ENCODE peak calls at places on chromosome 11, in seven cellular contexts. P is A549, L is mesothelial cell of epicardium, W is HCT116, H is prostate gland, E is endothelial cell, Q is DND-41. U is an unnamed sample.
A peak's percentile ranks its signal among the peaks of the same experiment; 100 is the strongest.

GRCh38 chr11:46611526-46612304 is 5.3 kb downstream of the HARBI1 start:
- DNase-seq in P (no peak), L (no peak), W (no peak), H (no peak), E (no peak), Q (no peak), U (no peak)

GRCh38 chr11:87223816-87224215 is 186.1 kb downstream of the TMEM135 start:
- DNase-seq in P (no peak), L (no peak), W (no peak), H (no peak), E (no peak), Q (no peak), U (no peak)

GRCh38 chr11:72534859-72535547 is 100.7 kb upstream of the CLPB start:
- DNase-seq in P (peak; percentile 11), L (no peak), W (peak; percentile 10), H (no peak), E (no peak), Q (no peak), U (no peak)

GRCh38 chr11:14347991-14348390 is 11.0 kb downstream of the RRAS2 start:
- DNase-seq in P (no peak), L (no peak), W (no peak), H (no peak), E (no peak), Q (no peak), U (no peak)

GRCh38 chr11:12524865-12525264 is 147.5 kb downstream of the PARVA start:
- DNase-seq in P (no peak), L (no peak), W (no peak), H (no peak), E (no peak), Q (no peak), U (no peak)

GRCh38 chr11:64226507-64227051 is 505 bp downstream of the NUDT22 start:
- DNase-seq in P (no peak), L (no peak), W (no peak), H (no peak), E (no peak), Q (peak; percentile 79), U (no peak)

GRCh38 chr11:102573851-102574250 is 43.3 kb upstream of the MMP7 start:
- DNase-seq in P (peak; percentile 34), L (no peak), W (no peak), H (no peak), E (no peak), Q (no peak), U (peak; percentile 41)

GRCh38 chr11:643366-643765 is 6.3 kb downstream of the DRD4 start:
- DNase-seq in P (no peak), L (no peak), W (no peak), H (no peak), E (no peak), Q (no peak), U (no peak)

GRCh38 chr11:83192846-83193245 is 666 bp upstream of the ANKRD42 start:
- DNase-seq in P (no peak), L (no peak), W (no peak), H (no peak), E (no peak), Q (no peak), U (peak; percentile 41)

GRCh38 chr11:117185739-117186430 is 7.3 kb downstream of the SIDT2 start:
- DNase-seq in P (no peak), L (no peak), W (no peak), H (no peak), E (no peak), Q (no peak), U (no peak)

GRCh38 chr11:62732830-62733229 is 4.5 kb downstream of the TTC9C start:
- DNase-seq in P (peak; percentile 56), L (no peak), W (no peak), H (no peak), E (no peak), Q (no peak), U (peak; percentile 53)

GRCh38 chr11:10450451-10451398 is 4.3 kb upstream of the AMPD3 start:
- DNase-seq in P (peak; percentile 19), L (no peak), W (peak; percentile 62), H (peak; percentile 51), E (peak; percentile 50), Q (no peak), U (peak; percentile 26)

GRCh38 chr11:2693851-2694261 is 5.9 kb downstream of the KCNQ1OT1 start:
- DNase-seq in P (peak; percentile 10), L (no peak), W (no peak), H (no peak), E (no peak), Q (no peak), U (no peak)

GRCh38 chr11:2691355-2691761 is 8.4 kb downstream of the KCNQ1OT1 start:
- DNase-seq in P (no peak), L (no peak), W (no peak), H (no peak), E (no peak), Q (no peak), U (no peak)

GRCh38 chr11:2690596-2691354 is 9.0 kb downstream of the KCNQ1OT1 start:
- DNase-seq in P (no peak), L (no peak), W (no peak), H (no peak), E (no peak), Q (no peak), U (no peak)

GRCh38 chr11:2693271-2693833 is 6.4 kb downstream of the KCNQ1OT1 start:
- DNase-seq in P (no peak), L (no peak), W (no peak), H (no peak), E (no peak), Q (no peak), U (no peak)

GRCh38 chr11:2691991-2692841 is 7.6 kb downstream of the KCNQ1OT1 start:
- DNase-seq in P (no peak), L (no peak), W (no peak), H (no peak), E (no peak), Q (peak; percentile 24), U (no peak)
- TF ChIP-seq CTCF in P (peak; percentile 24), L (no peak), W (peak; percentile 50), H (no peak), E (peak; percentile 23), Q (peak; percentile 45), U (peak; percentile 10)

DNA sequence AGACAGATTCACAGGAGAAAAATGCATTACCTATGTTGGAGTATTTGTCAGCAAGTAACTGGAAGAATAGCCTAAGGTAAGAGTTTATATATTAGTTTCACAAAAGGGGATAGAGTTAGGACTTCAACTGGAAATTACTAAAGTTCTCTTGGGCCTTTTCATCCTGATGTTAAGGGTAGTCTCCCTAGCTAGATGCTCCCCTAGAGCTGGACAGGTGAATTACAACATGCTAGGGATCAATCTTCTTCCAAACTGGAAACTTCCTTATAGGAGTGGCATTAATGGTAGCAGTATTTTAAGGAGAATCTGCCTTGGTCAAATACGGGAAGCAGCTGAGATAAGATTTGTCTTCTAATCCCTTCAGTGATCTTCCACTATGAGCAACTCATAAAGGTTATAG is 632.8 kb upstream of the RAG2 start:
- DNase-seq in P (no peak), L (no peak), W (no peak), H (no peak), E (no peak), Q (no peak), U (no peak)
- TF ChIP-seq CTCF in P (no peak), L (no peak), W (no peak), H (no peak), E (no peak), Q (no peak), U (peak; percentile 2)

GRCh38 chr11:58061813-58062212 is 31.1 kb downstream of the OR6Q1 start:
- DNase-seq in P (no peak), L (no peak), W (no peak), H (no peak), E (no peak), Q (no peak), U (peak; percentile 62)
- TF ChIP-seq CTCF in P (no peak), L (no peak), W (no peak), H (no peak), E (no peak), Q (no peak), U (no peak)

GRCh38 chr11:24155792-24156191 is 341.1 kb upstream of the LUZP2 start:
- DNase-seq in P (no peak), L (no peak), W (no peak), H (no peak), E (no peak), Q (no peak), U (no peak)
- TF ChIP-seq CTCF in P (no peak), L (no peak), W (no peak), H (no peak), E (no peak), Q (no peak), U (no peak)

GRCh38 chr11:78586452-78587046 is 11.9 kb upstream of the NARS2 start:
- DNase-seq in P (peak; percentile 45), L (no peak), W (no peak), H (no peak), E (no peak), Q (no peak), U (peak; percentile 50)
- TF ChIP-seq CTCF in P (peak; percentile 44), L (peak; percentile 76), W (peak; percentile 65), H (no peak), E (peak; percentile 92), Q (peak; percentile 70), U (peak; percentile 58)

GRCh38 chr11:2298795-2299747 is 2.6 kb downstream of the C11orf21 start:
- DNase-seq in P (peak; percentile 59), L (no peak), W (no peak), H (peak; percentile 58), E (peak; percentile 49), Q (peak; percentile 34), U (no peak)
- TF ChIP-seq CTCF in P (peak; percentile 45), L (no peak), W (peak; percentile 54), H (no peak), E (no peak), Q (peak; percentile 62), U (no peak)